ENCODE peak calls at places on chromosomes 12 and 14, in five cellular contexts. C is tibial artery, W is HL-60, X is ascending aorta, M is HuH-7.5. I is an unnamed sample.

GRCh38 chr14:21093769-21094681 is 4.4 kb downstream of the ZNF219 start:
- DNase-seq in C (no peak), W (no peak), X (no peak), M (peak), I (peak)

GRCh38 chr12:74770552-74770951 is 232.9 kb downstream of the ATXN7L3B start:
- DNase-seq in C (no peak), W (no peak), X (no peak), M (no peak), I (no peak)

GRCh38 chr12:34403706-34404376 is 381.5 kb downstream of the ALG10 start:
- DNase-seq in C (peak), W (no peak), X (peak), M (no peak), I (no peak)

GRCh38 chr14:49464885-49465284 is 121.3 kb downstream of the RPS29 start:
- DNase-seq in C (no peak), W (no peak), X (no peak), M (no peak), I (no peak)

GRCh38 chr14:76901171-76902055 is 75.2 kb downstream of the LRRC74A start:
- DNase-seq in C (no peak), W (no peak), X (no peak), M (no peak), I (no peak)

GRCh38 chr14:96852823-96853422 is 55.7 kb downstream of the VRK1 start:
- DNase-seq in C (no peak), W (peak), X (no peak), M (no peak), I (no peak)

GRCh38 chr14:76259029-76259735 is 107.5 kb downstream of the GPATCH2L start:
- DNase-seq in C (no peak), W (no peak), X (no peak), M (no peak), I (no peak)

GRCh38 chr12:110270125-110270962 is 10.7 kb upstream of the ATP2A2 start:
- DNase-seq in C (peak), W (no peak), X (no peak), M (peak), I (peak)

GRCh38 chr12:51901121-51901812 is 6.0 kb upstream of the ACVRL1 start:
- DNase-seq in C (no peak), W (no peak), X (no peak), M (no peak), I (no peak)

GRCh38 chr14:68987653-68988036 is 8.5 kb upstream of the ACTN1 start:
- DNase-seq in C (no peak), W (no peak), X (no peak), M (peak), I (no peak)

GRCh38 chr12:27861428-27862167 is 81.6 kb upstream of the MANSC4 start:
- DNase-seq in C (no peak), W (no peak), X (no peak), M (no peak), I (no peak)

GRCh38 chr14:81110186-81110585 is 110.6 kb downstream of the GTF2A1 start:
- DNase-seq in C (no peak), W (no peak), X (no peak), M (no peak), I (no peak)

I was measured in NCI-H2107.